ENCODE peak calls at places on chromosomes 12 and 14, in six cellular contexts. One of them, this sample, is unnamed.
A peak's percentile ranks its signal among the peaks of the same experiment; 100 is the strongest.

GRCh38 chr12:124273630-124274029 is 21.3 kb upstream of the RFLNA start:
- DNase-seq in AML-193: peak; percentile 32
- DNase-seq in activated CD4-positive, alpha-beta T cell treated with anti-CD3 and anti-CD28 coated beads, Interleukin-2, amount 50 U/mL, for 48 hours: peak; percentile 32
- DNase-seq in H9: peak; percentile 89
- DNase-seq in smooth muscle cell of the brain vasculature: no peak
- DNase-seq in stimulated activated CD4-positive, alpha-beta T cell treated with anti-CD3 and anti-CD28 coated beads, Interleukin-4, amount 100 ng/mL, for 48 hours: no peak
- DNase-seq in this sample: no peak

GRCh38 chr14:68522510-68523325 is 270.1 kb downstream of the ZFP36L1 start:
- DNase-seq in H9: no peak
- DNase-seq in activated CD4-positive, alpha-beta T cell treated with anti-CD3 and anti-CD28 coated beads, Interleukin-2, amount 50 U/mL, for 48 hours: no peak
- DNase-seq in AML-193: no peak
- DNase-seq in stimulated activated CD4-positive, alpha-beta T cell treated with anti-CD3 and anti-CD28 coated beads, Interleukin-4, amount 100 ng/mL, for 48 hours: no peak
- DNase-seq in smooth muscle cell of the brain vasculature: no peak
- DNase-seq in this sample: no peak

GRCh38 chr12:43964966-43965365 is 129.1 kb downstream of the TMEM117 start:
- DNase-seq in stimulated activated CD4-positive, alpha-beta T cell treated with anti-CD3 and anti-CD28 coated beads, Interleukin-4, amount 100 ng/mL, for 48 hours: no peak
- DNase-seq in AML-193: no peak
- DNase-seq in H9: no peak
- DNase-seq in activated CD4-positive, alpha-beta T cell treated with anti-CD3 and anti-CD28 coated beads, Interleukin-2, amount 50 U/mL, for 48 hours: no peak
- DNase-seq in smooth muscle cell of the brain vasculature: no peak
- DNase-seq in this sample: no peak

GRCh38 chr12:44497044-44497443 is 379.1 kb downstream of the NELL2 start:
- DNase-seq in H9: no peak
- DNase-seq in activated CD4-positive, alpha-beta T cell treated with anti-CD3 and anti-CD28 coated beads, Interleukin-2, amount 50 U/mL, for 48 hours: no peak
- DNase-seq in smooth muscle cell of the brain vasculature: no peak
- DNase-seq in stimulated activated CD4-positive, alpha-beta T cell treated with anti-CD3 and anti-CD28 coated beads, Interleukin-4, amount 100 ng/mL, for 48 hours: no peak
- DNase-seq in AML-193: no peak
- DNase-seq in this sample: no peak

GRCh38 chr14:68910540-68910939 is 68.6 kb downstream of the ACTN1 start:
- DNase-seq in AML-193: no peak
- DNase-seq in smooth muscle cell of the brain vasculature: no peak
- DNase-seq in stimulated activated CD4-positive, alpha-beta T cell treated with anti-CD3 and anti-CD28 coated beads, Interleukin-4, amount 100 ng/mL, for 48 hours: no peak
- DNase-seq in activated CD4-positive, alpha-beta T cell treated with anti-CD3 and anti-CD28 coated beads, Interleukin-2, amount 50 U/mL, for 48 hours: peak; percentile 45
- DNase-seq in H9: no peak
- DNase-seq in this sample: no peak

GRCh38 chr12:6868211-6869048 is 1.1 kb downstream of the TPI1 start:
- DNase-seq in smooth muscle cell of the brain vasculature: no peak
- DNase-seq in AML-193: peak; percentile 4
- DNase-seq in stimulated activated CD4-positive, alpha-beta T cell treated with anti-CD3 and anti-CD28 coated beads, Interleukin-4, amount 100 ng/mL, for 48 hours: no peak
- DNase-seq in H9: no peak
- DNase-seq in activated CD4-positive, alpha-beta T cell treated with anti-CD3 and anti-CD28 coated beads, Interleukin-2, amount 50 U/mL, for 48 hours: peak; percentile 21
- DNase-seq in this sample: no peak

GRCh38 chr12:29655861-29656260 is 127.9 kb downstream of the TMTC1 start:
- DNase-seq in activated CD4-positive, alpha-beta T cell treated with anti-CD3 and anti-CD28 coated beads, Interleukin-2, amount 50 U/mL, for 48 hours: no peak
- DNase-seq in stimulated activated CD4-positive, alpha-beta T cell treated with anti-CD3 and anti-CD28 coated beads, Interleukin-4, amount 100 ng/mL, for 48 hours: no peak
- DNase-seq in smooth muscle cell of the brain vasculature: no peak
- DNase-seq in AML-193: no peak
- DNase-seq in H9: no peak
- DNase-seq in this sample: no peak

GRCh38 chr12:2566161-2566560 is 228.6 kb upstream of the FKBP4 start:
- DNase-seq in stimulated activated CD4-positive, alpha-beta T cell treated with anti-CD3 and anti-CD28 coated beads, Interleukin-4, amount 100 ng/mL, for 48 hours: no peak
- DNase-seq in H9: no peak
- DNase-seq in AML-193: no peak
- DNase-seq in activated CD4-positive, alpha-beta T cell treated with anti-CD3 and anti-CD28 coated beads, Interleukin-2, amount 50 U/mL, for 48 hours: no peak
- DNase-seq in smooth muscle cell of the brain vasculature: no peak
- DNase-seq in this sample: no peak

GRCh38 chr12:17302001-17302400 is 696.0 kb upstream of the LMO3 start:
- DNase-seq in stimulated activated CD4-positive, alpha-beta T cell treated with anti-CD3 and anti-CD28 coated beads, Interleukin-4, amount 100 ng/mL, for 48 hours: no peak
- DNase-seq in AML-193: no peak
- DNase-seq in H9: no peak
- DNase-seq in activated CD4-positive, alpha-beta T cell treated with anti-CD3 and anti-CD28 coated beads, Interleukin-2, amount 50 U/mL, for 48 hours: no peak
- DNase-seq in smooth muscle cell of the brain vasculature: no peak
- DNase-seq in this sample: no peak

GRCh38 chr14:49972199-49972671 is 79.4 kb downstream of the ARF6 start:
- DNase-seq in AML-193: no peak
- DNase-seq in stimulated activated CD4-positive, alpha-beta T cell treated with anti-CD3 and anti-CD28 coated beads, Interleukin-4, amount 100 ng/mL, for 48 hours: no peak
- DNase-seq in H9: no peak
- DNase-seq in activated CD4-positive, alpha-beta T cell treated with anti-CD3 and anti-CD28 coated beads, Interleukin-2, amount 50 U/mL, for 48 hours: no peak
- DNase-seq in smooth muscle cell of the brain vasculature: no peak
- DNase-seq in this sample: no peak

GRCh38 chr12:585062-586061 is 77.9 kb downstream of the NINJ2 start:
- DNase-seq in H9: peak; percentile 24
- DNase-seq in AML-193: no peak
- DNase-seq in stimulated activated CD4-positive, alpha-beta T cell treated with anti-CD3 and anti-CD28 coated beads, Interleukin-4, amount 100 ng/mL, for 48 hours: no peak
- DNase-seq in smooth muscle cell of the brain vasculature: no peak
- DNase-seq in activated CD4-positive, alpha-beta T cell treated with anti-CD3 and anti-CD28 coated beads, Interleukin-2, amount 50 U/mL, for 48 hours: no peak
- DNase-seq in this sample: no peak

GRCh38 chr12:114692558-114693531 is 8.9 kb upstream of the TBX3 start:
- DNase-seq in stimulated activated CD4-positive, alpha-beta T cell treated with anti-CD3 and anti-CD28 coated beads, Interleukin-4, amount 100 ng/mL, for 48 hours: no peak
- DNase-seq in AML-193: no peak
- DNase-seq in smooth muscle cell of the brain vasculature: no peak
- DNase-seq in activated CD4-positive, alpha-beta T cell treated with anti-CD3 and anti-CD28 coated beads, Interleukin-2, amount 50 U/mL, for 48 hours: no peak
- DNase-seq in H9: peak; percentile 58
- DNase-seq in this sample: no peak

GRCh38 chr12:29314421-29314820 is 66.6 kb downstream of the ERGIC2 start:
- DNase-seq in activated CD4-positive, alpha-beta T cell treated with anti-CD3 and anti-CD28 coated beads, Interleukin-2, amount 50 U/mL, for 48 hours: no peak
- DNase-seq in stimulated activated CD4-positive, alpha-beta T cell treated with anti-CD3 and anti-CD28 coated beads, Interleukin-4, amount 100 ng/mL, for 48 hours: no peak
- DNase-seq in H9: no peak
- DNase-seq in smooth muscle cell of the brain vasculature: no peak
- DNase-seq in AML-193: no peak
- DNase-seq in this sample: no peak

GRCh38 chr12:116123511-116124258 is 153.8 kb downstream of the MED13L start:
- DNase-seq in H9: no peak
- DNase-seq in stimulated activated CD4-positive, alpha-beta T cell treated with anti-CD3 and anti-CD28 coated beads, Interleukin-4, amount 100 ng/mL, for 48 hours: peak; percentile 12
- DNase-seq in AML-193: no peak
- DNase-seq in activated CD4-positive, alpha-beta T cell treated with anti-CD3 and anti-CD28 coated beads, Interleukin-2, amount 50 U/mL, for 48 hours: peak; percentile 49
- DNase-seq in smooth muscle cell of the brain vasculature: no peak
- DNase-seq in this sample: no peak

GRCh38 chr14:22668863-22669262 is 24.7 kb upstream of the OR6J1 start:
- DNase-seq in AML-193: no peak
- DNase-seq in stimulated activated CD4-positive, alpha-beta T cell treated with anti-CD3 and anti-CD28 coated beads, Interleukin-4, amount 100 ng/mL, for 48 hours: no peak
- DNase-seq in smooth muscle cell of the brain vasculature: no peak
- DNase-seq in activated CD4-positive, alpha-beta T cell treated with anti-CD3 and anti-CD28 coated beads, Interleukin-2, amount 50 U/mL, for 48 hours: no peak
- DNase-seq in H9: no peak
- DNase-seq in this sample: no peak

GRCh38 chr14:100067971-100068959 is 3.0 kb downstream of the EVL start:
- DNase-seq in stimulated activated CD4-positive, alpha-beta T cell treated with anti-CD3 and anti-CD28 coated beads, Interleukin-4, amount 100 ng/mL, for 48 hours: peak; percentile 74
- DNase-seq in AML-193: peak; percentile 68
- DNase-seq in activated CD4-positive, alpha-beta T cell treated with anti-CD3 and anti-CD28 coated beads, Interleukin-2, amount 50 U/mL, for 48 hours: peak; percentile 93
- DNase-seq in smooth muscle cell of the brain vasculature: no peak
- DNase-seq in H9: no peak
- DNase-seq in this sample: no peak

GRCh38 chr14:106417224-106418049 is 891.1 kb downstream of the TMEM121 start:
- DNase-seq in H9: peak; percentile 32
- DNase-seq in smooth muscle cell of the brain vasculature: no peak
- DNase-seq in activated CD4-positive, alpha-beta T cell treated with anti-CD3 and anti-CD28 coated beads, Interleukin-2, amount 50 U/mL, for 48 hours: peak; percentile 99
- DNase-seq in stimulated activated CD4-positive, alpha-beta T cell treated with anti-CD3 and anti-CD28 coated beads, Interleukin-4, amount 100 ng/mL, for 48 hours: peak; percentile 100
- DNase-seq in AML-193: peak; percentile 25
- DNase-seq in this sample: peak; percentile 78

GRCh38 chr14:101758913-101759593 is 2.5 kb upstream of the PPP2R5C start:
- DNase-seq in activated CD4-positive, alpha-beta T cell treated with anti-CD3 and anti-CD28 coated beads, Interleukin-2, amount 50 U/mL, for 48 hours: no peak
- DNase-seq in AML-193: no peak
- DNase-seq in H9: no peak
- DNase-seq in smooth muscle cell of the brain vasculature: no peak
- DNase-seq in stimulated activated CD4-positive, alpha-beta T cell treated with anti-CD3 and anti-CD28 coated beads, Interleukin-4, amount 100 ng/mL, for 48 hours: no peak
- DNase-seq in this sample: no peak

GRCh38 chr12:78530065-78530765 is 334.4 kb upstream of the SYT1 start:
- DNase-seq in stimulated activated CD4-positive, alpha-beta T cell treated with anti-CD3 and anti-CD28 coated beads, Interleukin-4, amount 100 ng/mL, for 48 hours: no peak
- DNase-seq in H9: peak; percentile 33
- DNase-seq in smooth muscle cell of the brain vasculature: no peak
- DNase-seq in AML-193: no peak
- DNase-seq in activated CD4-positive, alpha-beta T cell treated with anti-CD3 and anti-CD28 coated beads, Interleukin-2, amount 50 U/mL, for 48 hours: no peak
- DNase-seq in this sample: no peak

GRCh38 chr14:68349900-68350323 is 443.0 kb downstream of the ZFP36L1 start:
- DNase-seq in stimulated activated CD4-positive, alpha-beta T cell treated with anti-CD3 and anti-CD28 coated beads, Interleukin-4, amount 100 ng/mL, for 48 hours: no peak
- DNase-seq in activated CD4-positive, alpha-beta T cell treated with anti-CD3 and anti-CD28 coated beads, Interleukin-2, amount 50 U/mL, for 48 hours: no peak
- DNase-seq in AML-193: no peak
- DNase-seq in smooth muscle cell of the brain vasculature: peak; percentile 81
- DNase-seq in H9: no peak
- DNase-seq in this sample: no peak

GRCh38 chr12:78210894-78211302 is 380.2 kb downstream of the NAV3 start:
- DNase-seq in H9: no peak
- DNase-seq in stimulated activated CD4-positive, alpha-beta T cell treated with anti-CD3 and anti-CD28 coated beads, Interleukin-4, amount 100 ng/mL, for 48 hours: no peak
- DNase-seq in smooth muscle cell of the brain vasculature: no peak
- DNase-seq in activated CD4-positive, alpha-beta T cell treated with anti-CD3 and anti-CD28 coated beads, Interleukin-2, amount 50 U/mL, for 48 hours: no peak
- DNase-seq in AML-193: no peak
- DNase-seq in this sample: no peak

GRCh38 chr14:65860956-65861631 is 448.6 kb downstream of the FUT8 start:
- DNase-seq in AML-193: no peak
- DNase-seq in activated CD4-positive, alpha-beta T cell treated with anti-CD3 and anti-CD28 coated beads, Interleukin-2, amount 50 U/mL, for 48 hours: no peak
- DNase-seq in H9: no peak
- DNase-seq in smooth muscle cell of the brain vasculature: no peak
- DNase-seq in stimulated activated CD4-positive, alpha-beta T cell treated with anti-CD3 and anti-CD28 coated beads, Interleukin-4, amount 100 ng/mL, for 48 hours: no peak
- DNase-seq in this sample: no peak

GRCh38 chr14:24816011-24816928 is 182.3 kb upstream of the GZMB start:
- DNase-seq in H9: no peak
- DNase-seq in activated CD4-positive, alpha-beta T cell treated with anti-CD3 and anti-CD28 coated beads, Interleukin-2, amount 50 U/mL, for 48 hours: no peak
- DNase-seq in stimulated activated CD4-positive, alpha-beta T cell treated with anti-CD3 and anti-CD28 coated beads, Interleukin-4, amount 100 ng/mL, for 48 hours: no peak
- DNase-seq in smooth muscle cell of the brain vasculature: no peak
- DNase-seq in AML-193: no peak
- DNase-seq in this sample: no peak

GRCh38 chr14:104680806-104681688 is 8.4 kb upstream of the INF2 start:
- DNase-seq in smooth muscle cell of the brain vasculature: no peak
- DNase-seq in AML-193: no peak
- DNase-seq in activated CD4-positive, alpha-beta T cell treated with anti-CD3 and anti-CD28 coated beads, Interleukin-2, amount 50 U/mL, for 48 hours: no peak
- DNase-seq in H9: no peak
- DNase-seq in stimulated activated CD4-positive, alpha-beta T cell treated with anti-CD3 and anti-CD28 coated beads, Interleukin-4, amount 100 ng/mL, for 48 hours: no peak
- DNase-seq in this sample: peak; percentile 83

GRCh38 chr14:35261774-35262173 is 30.4 kb upstream of the PSMA6 start:
- DNase-seq in activated CD4-positive, alpha-beta T cell treated with anti-CD3 and anti-CD28 coated beads, Interleukin-2, amount 50 U/mL, for 48 hours: no peak
- DNase-seq in AML-193: peak; percentile 41
- DNase-seq in smooth muscle cell of the brain vasculature: no peak
- DNase-seq in H9: no peak
- DNase-seq in stimulated activated CD4-positive, alpha-beta T cell treated with anti-CD3 and anti-CD28 coated beads, Interleukin-4, amount 100 ng/mL, for 48 hours: no peak
- DNase-seq in this sample: no peak

GRCh38 chr14:24183014-24183481 is 5.6 kb downstream of the IPO4 start:
- DNase-seq in smooth muscle cell of the brain vasculature: no peak
- DNase-seq in AML-193: no peak
- DNase-seq in activated CD4-positive, alpha-beta T cell treated with anti-CD3 and anti-CD28 coated beads, Interleukin-2, amount 50 U/mL, for 48 hours: no peak
- DNase-seq in stimulated activated CD4-positive, alpha-beta T cell treated with anti-CD3 and anti-CD28 coated beads, Interleukin-4, amount 100 ng/mL, for 48 hours: no peak
- DNase-seq in H9: no peak
- DNase-seq in this sample: no peak

GRCh38 chr12:13603951-13604350 is 377.5 kb downstream of the GRIN2B start:
- DNase-seq in activated CD4-positive, alpha-beta T cell treated with anti-CD3 and anti-CD28 coated beads, Interleukin-2, amount 50 U/mL, for 48 hours: no peak
- DNase-seq in AML-193: no peak
- DNase-seq in stimulated activated CD4-positive, alpha-beta T cell treated with anti-CD3 and anti-CD28 coated beads, Interleukin-4, amount 100 ng/mL, for 48 hours: no peak
- DNase-seq in smooth muscle cell of the brain vasculature: no peak
- DNase-seq in H9: no peak
- DNase-seq in this sample: no peak

GRCh38 chr14:94145902-94146527 is 16.6 kb upstream of the IFI27L2 start:
- DNase-seq in H9: no peak
- DNase-seq in activated CD4-positive, alpha-beta T cell treated with anti-CD3 and anti-CD28 coated beads, Interleukin-2, amount 50 U/mL, for 48 hours: no peak
- DNase-seq in AML-193: no peak
- DNase-seq in smooth muscle cell of the brain vasculature: no peak
- DNase-seq in stimulated activated CD4-positive, alpha-beta T cell treated with anti-CD3 and anti-CD28 coated beads, Interleukin-4, amount 100 ng/mL, for 48 hours: no peak
- DNase-seq in this sample: no peak

GRCh38 chr12:115623275-115623674 is 654.2 kb downstream of the MED13L start:
- DNase-seq in smooth muscle cell of the brain vasculature: no peak
- DNase-seq in stimulated activated CD4-positive, alpha-beta T cell treated with anti-CD3 and anti-CD28 coated beads, Interleukin-4, amount 100 ng/mL, for 48 hours: no peak
- DNase-seq in AML-193: no peak
- DNase-seq in H9: no peak
- DNase-seq in activated CD4-positive, alpha-beta T cell treated with anti-CD3 and anti-CD28 coated beads, Interleukin-2, amount 50 U/mL, for 48 hours: no peak
- DNase-seq in this sample: no peak

GRCh38 chr12:96571101-96571862 is 81.9 kb downstream of the CFAP54 start:
- DNase-seq in smooth muscle cell of the brain vasculature: no peak
- DNase-seq in stimulated activated CD4-positive, alpha-beta T cell treated with anti-CD3 and anti-CD28 coated beads, Interleukin-4, amount 100 ng/mL, for 48 hours: no peak
- DNase-seq in AML-193: no peak
- DNase-seq in H9: no peak
- DNase-seq in activated CD4-positive, alpha-beta T cell treated with anti-CD3 and anti-CD28 coated beads, Interleukin-2, amount 50 U/mL, for 48 hours: peak; percentile 12
- DNase-seq in this sample: no peak

GRCh38 chr14:100827751-100828447 is 2.0 kb downstream of the MEG3 start:
- DNase-seq in smooth muscle cell of the brain vasculature: peak; percentile 59
- DNase-seq in H9: no peak
- DNase-seq in AML-193: no peak
- DNase-seq in stimulated activated CD4-positive, alpha-beta T cell treated with anti-CD3 and anti-CD28 coated beads, Interleukin-4, amount 100 ng/mL, for 48 hours: no peak
- DNase-seq in activated CD4-positive, alpha-beta T cell treated with anti-CD3 and anti-CD28 coated beads, Interleukin-2, amount 50 U/mL, for 48 hours: no peak
- DNase-seq in this sample: no peak

GRCh38 chr12:74412607-74413230 is 124.9 kb upstream of the ATXN7L3B start:
- DNase-seq in H9: no peak
- DNase-seq in stimulated activated CD4-positive, alpha-beta T cell treated with anti-CD3 and anti-CD28 coated beads, Interleukin-4, amount 100 ng/mL, for 48 hours: no peak
- DNase-seq in activated CD4-positive, alpha-beta T cell treated with anti-CD3 and anti-CD28 coated beads, Interleukin-2, amount 50 U/mL, for 48 hours: no peak
- DNase-seq in AML-193: peak; percentile 6
- DNase-seq in smooth muscle cell of the brain vasculature: no peak
- DNase-seq in this sample: no peak